ENCODE peak calls at places on chromosomes 5 and 9, in eight cellular contexts. P is endothelial cell, N is AG09319, H is WERI-Rb-1, U is left ventricle myocardium inferior, B is psoas muscle, V is GM06990, F is A549. X is an unnamed sample.

GRCh38 chr9:87464110-87464991 is 33.3 kb upstream of the DAPK1 start:
- DNase-seq in F (no peak), P (no peak), B (no peak), V (peak), H (no peak), N (peak), U (no peak), X (no peak)

GRCh38 chr5:77935516-77936364 is 159.6 kb upstream of the TBCA start:
- DNase-seq in N (no peak), H (no peak), V (peak), F (no peak), P (no peak), B (no peak), U (no peak), X (no peak)

GRCh38 chr9:109781086-109781485 is 1.1 kb downstream of the PALM2AKAP2 start:
- DNase-seq in H (no peak), N (no peak), U (no peak), F (no peak), B (no peak), P (no peak), V (no peak), X (no peak)

GRCh38 chr5:53381-54174 is 38.4 kb upstream of the PLEKHG4B start:
- DNase-seq in U (no peak), B (no peak), P (peak), V (no peak), N (no peak), H (peak), F (peak), X (no peak)

GRCh38 chr9:87570000-87570834 is 72.5 kb downstream of the DAPK1 start:
- DNase-seq in H (no peak), N (no peak), V (no peak), U (no peak), B (no peak), F (peak), P (no peak), X (no peak)

GRCh38 chr9:93107151-93107824 is 11.3 kb downstream of the CARD19 start:
- DNase-seq in U (no peak), F (no peak), H (no peak), P (no peak), V (no peak), N (no peak), B (peak), X (no peak)

GRCh38 chr5:141507387-141508091 is 18.7 kb downstream of the PCDHGC5 start:
- DNase-seq in V (peak), N (peak), P (no peak), B (peak), F (no peak), H (no peak), U (peak), X (no peak)

GRCh38 chr9:129885670-129886106 is 50.4 kb downstream of the USP20 start:
- DNase-seq in H (peak), N (peak), V (peak), F (peak), U (peak), P (peak), B (peak), X (peak)

GRCh38 chr5:135140805-135141204 is 106.8 kb upstream of the PITX1 start:
- DNase-seq in P (no peak), N (peak), U (no peak), B (peak), V (no peak), H (no peak), F (peak), X (no peak)

DNA sequence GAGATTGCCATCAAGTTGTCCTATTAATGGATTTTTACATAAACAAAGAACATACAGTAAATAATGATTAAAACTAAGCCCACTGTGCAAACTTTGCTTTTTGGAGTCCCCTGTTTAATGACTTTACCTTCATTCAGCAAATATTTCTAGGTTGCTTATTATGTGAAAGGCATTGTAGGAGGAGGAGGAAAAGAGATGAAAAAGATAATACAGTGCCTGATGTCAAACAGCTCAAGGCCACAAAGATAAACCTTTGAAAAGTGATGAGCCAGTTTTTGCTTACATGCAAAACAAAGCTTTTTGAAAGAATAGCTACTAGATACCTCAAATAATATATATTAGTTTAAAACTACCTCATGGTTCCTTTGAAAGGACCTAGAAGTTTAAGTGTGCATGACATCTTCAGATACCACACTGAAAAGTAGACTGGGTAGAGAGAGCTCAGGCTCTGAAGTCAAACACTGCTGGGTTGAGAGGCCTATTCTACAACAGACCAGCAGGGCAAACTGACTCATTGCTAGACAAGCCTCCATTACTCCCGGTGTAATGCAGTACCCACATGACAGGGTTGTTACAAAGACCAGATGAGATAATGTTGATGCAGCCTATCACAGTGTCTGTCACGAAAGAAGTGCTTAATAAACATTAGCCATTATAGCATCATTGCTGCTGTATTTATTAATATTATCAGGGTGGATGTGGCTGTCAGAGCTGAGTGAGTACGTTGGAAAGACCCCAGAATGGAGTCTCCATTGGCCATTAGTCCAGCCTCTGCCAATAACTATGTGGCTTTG is 11.8 kb downstream of the DEPDC1B start:
- DNase-seq in N (no peak), F (peak), B (no peak), V (no peak), H (peak), U (no peak), P (no peak), X (no peak)
- TF ChIP-seq CTCF in N (peak), F (peak), B (no peak), V (peak), H (peak), U (no peak), P (peak), X (no peak)

GRCh38 chr9:7129391-7129790 is 371.6 kb downstream of the KDM4C start:
- DNase-seq in N (no peak), F (no peak), V (no peak), H (no peak), P (no peak), B (no peak), U (no peak), X (no peak)
- TF ChIP-seq CTCF in N (no peak), F (no peak), V (no peak), H (no peak), P (no peak), B (no peak), U (no peak), X (no peak)

DNA sequence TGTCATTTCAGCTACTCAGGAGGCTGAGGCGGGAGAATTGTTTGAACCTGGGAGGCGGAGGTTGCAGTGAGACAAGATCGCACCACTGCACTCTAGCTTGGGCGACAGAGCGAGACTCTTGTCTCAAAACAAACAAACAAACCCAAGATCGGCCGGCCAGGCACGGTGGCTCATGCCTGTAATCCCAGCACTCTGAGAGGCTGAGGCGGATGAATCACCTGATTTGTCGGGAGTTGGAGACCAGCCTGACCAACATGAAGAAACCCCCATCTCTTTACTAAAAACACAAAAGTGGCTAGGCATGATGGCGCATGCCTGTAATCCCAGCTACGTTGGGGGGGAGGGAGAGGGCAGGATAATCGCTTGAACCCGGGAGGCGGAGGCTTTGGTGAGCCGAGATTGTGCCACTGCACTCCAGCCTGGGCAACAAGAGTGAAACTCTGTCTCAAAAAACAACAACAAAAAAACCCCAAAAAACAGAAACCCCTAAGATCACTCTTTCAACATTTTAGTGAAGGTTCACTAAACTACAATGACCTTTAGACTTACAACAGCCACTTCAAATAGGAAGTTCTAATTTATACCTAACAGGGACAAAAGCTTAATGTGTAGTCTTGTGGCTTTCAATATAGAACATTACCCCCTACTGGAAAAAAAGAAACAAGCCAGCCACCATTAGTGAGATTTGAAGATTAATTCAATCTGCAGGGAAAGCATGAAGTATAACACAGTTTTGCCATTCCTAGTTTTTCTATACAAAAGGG is 7.0 kb downstream of the HSPA9 start:
- DNase-seq in V (no peak), P (no peak), N (no peak), F (no peak), U (no peak), B (no peak), H (no peak), X (no peak)
- TF ChIP-seq CTCF in V (no peak), P (no peak), N (no peak), F (no peak), U (no peak), B (no peak), H (no peak), X (no peak)

GRCh38 chr5:179841621-179842020 is 17.0 kb downstream of the MRNIP start:
- DNase-seq in P (no peak), B (no peak), F (no peak), N (no peak), V (no peak), H (no peak), U (no peak), X (no peak)
- TF ChIP-seq CTCF in P (no peak), B (no peak), F (no peak), N (no peak), V (no peak), H (no peak), U (no peak), X (no peak)

GRCh38 chr9:36789886-36790285 is 217.2 kb downstream of the MELK start:
- DNase-seq in U (no peak), F (no peak), H (no peak), V (no peak), B (no peak), P (no peak), N (no peak), X (no peak)

GRCh38 chr9:36793277-36793676 is 220.6 kb downstream of the MELK start:
- DNase-seq in N (no peak), H (peak), F (peak), V (no peak), U (no peak), P (no peak), B (no peak), X (no peak)

GRCh38 chr9:36787709-36788108 is 215.0 kb downstream of the MELK start:
- DNase-seq in V (no peak), P (no peak), H (no peak), N (no peak), F (no peak), B (no peak), U (no peak), X (no peak)

GRCh38 chr9:36791204-36791948 is 218.7 kb downstream of the MELK start:
- DNase-seq in B (no peak), V (no peak), F (no peak), P (no peak), N (no peak), U (no peak), H (peak), X (no peak)

GRCh38 chr9:36788534-36788933 is 215.8 kb downstream of the MELK start:
- DNase-seq in P (peak), F (no peak), U (no peak), N (no peak), V (peak), B (no peak), H (no peak), X (no peak)
- TF ChIP-seq CTCF in P (peak), F (no peak), U (no peak), N (peak), V (peak), B (no peak), H (no peak), X (no peak)

GRCh38 chr5:103385722-103386121 is 127.2 kb downstream of the MACIR start:
- DNase-seq in U (no peak), N (no peak), V (no peak), B (no peak), P (no peak), H (no peak), F (no peak), X (no peak)
- TF ChIP-seq CTCF in U (no peak), N (no peak), V (no peak), B (no peak), P (no peak), H (peak), F (no peak), X (no peak)

DNA sequence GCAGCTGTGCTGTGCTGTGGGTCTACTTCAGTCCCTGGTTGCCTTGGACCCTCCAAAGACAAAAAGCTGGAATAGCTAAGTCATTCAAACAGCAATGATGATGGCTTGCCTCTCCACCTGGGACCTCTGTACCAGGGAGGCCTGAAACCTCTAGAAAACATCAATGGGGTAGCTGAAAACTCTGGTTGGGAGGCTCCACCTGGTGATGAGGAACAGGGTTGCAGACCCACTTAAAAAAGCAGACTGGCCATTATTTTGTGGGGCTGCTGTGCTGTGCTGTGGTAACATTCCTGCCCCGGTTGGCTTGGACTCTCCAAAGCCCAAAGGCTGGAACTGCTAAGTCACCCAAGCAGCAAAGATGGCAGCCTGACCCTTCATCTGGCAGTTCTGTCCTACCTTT is 839.3 kb upstream of the ARRDC3 start:
- DNase-seq in P (no peak), N (no peak), H (peak), U (no peak), B (no peak), V (no peak), F (peak), X (no peak)
- TF ChIP-seq CTCF in P (no peak), N (no peak), H (peak), U (peak), B (no peak), V (no peak), F (no peak), X (no peak)

GRCh38 chr5:82046268-82046621 is 74.4 kb downstream of the ATG10 start:
- DNase-seq in V (no peak), N (no peak), U (no peak), F (no peak), P (no peak), H (no peak), B (no peak), X (no peak)

GRCh38 chr5:82045526-82046267 is 73.9 kb downstream of the ATG10 start:
- DNase-seq in F (no peak), H (no peak), B (no peak), P (no peak), N (no peak), V (no peak), U (no peak), X (no peak)

GRCh38 chr5:82044015-82044414 is 72.2 kb downstream of the ATG10 start:
- DNase-seq in H (no peak), P (no peak), V (no peak), U (no peak), N (no peak), B (no peak), F (no peak), X (no peak)
- TF ChIP-seq CTCF in H (no peak), P (no peak), V (no peak), U (no peak), N (no peak), B (no peak), F (no peak), X (no peak)

X was measured in natural killer cell.